ENCODE peak calls at places on chromosomes 2 and 18, in seven cellular contexts. One of them, this sample, is unnamed.

GRCh38 chr2:196482119-196483065 is 157.1 kb upstream of the CCDC150 start:
- DNase-seq in left ventricle myocardium superior: no peak
- DNase-seq in myocyte: peak; percentile 48
- DNase-seq in activated naive CD8-positive, alpha-beta T cell treated with anti-CD3 and anti-CD28 coated beads, Interleukin-2, amount 50 U/mL, for 24 hours: no peak
- DNase-seq in OCI-M1: no peak
- DNase-seq in stimulated activated CD4-positive, alpha-beta T cell treated with anti-CD3 and anti-CD28 coated beads, Interleukin-4, amount 100 ng/mL, for 48 hours: no peak
- DNase-seq in LoVo: no peak
- DNase-seq in this sample: no peak

GRCh38 chr2:143434445-143434844 is 305.2 kb downstream of the ARHGAP15 start:
- DNase-seq in left ventricle myocardium superior: no peak
- DNase-seq in myocyte: no peak
- DNase-seq in activated naive CD8-positive, alpha-beta T cell treated with anti-CD3 and anti-CD28 coated beads, Interleukin-2, amount 50 U/mL, for 24 hours: no peak
- DNase-seq in OCI-M1: no peak
- DNase-seq in stimulated activated CD4-positive, alpha-beta T cell treated with anti-CD3 and anti-CD28 coated beads, Interleukin-4, amount 100 ng/mL, for 48 hours: no peak
- DNase-seq in LoVo: no peak
- DNase-seq in this sample: no peak

GRCh38 chr2:222978850-222979249 is 73.1 kb upstream of the KCNE4 start:
- DNase-seq in left ventricle myocardium superior: no peak
- DNase-seq in myocyte: peak; percentile 42
- DNase-seq in activated naive CD8-positive, alpha-beta T cell treated with anti-CD3 and anti-CD28 coated beads, Interleukin-2, amount 50 U/mL, for 24 hours: no peak
- DNase-seq in OCI-M1: no peak
- DNase-seq in stimulated activated CD4-positive, alpha-beta T cell treated with anti-CD3 and anti-CD28 coated beads, Interleukin-4, amount 100 ng/mL, for 48 hours: no peak
- DNase-seq in LoVo: no peak
- DNase-seq in this sample: no peak

GRCh38 chr2:120436460-120436739 is 90.5 kb downstream of the INHBB start:
- DNase-seq in left ventricle myocardium superior: peak; percentile 60
- DNase-seq in myocyte: peak; percentile 65
- DNase-seq in activated naive CD8-positive, alpha-beta T cell treated with anti-CD3 and anti-CD28 coated beads, Interleukin-2, amount 50 U/mL, for 24 hours: no peak
- DNase-seq in OCI-M1: no peak
- DNase-seq in stimulated activated CD4-positive, alpha-beta T cell treated with anti-CD3 and anti-CD28 coated beads, Interleukin-4, amount 100 ng/mL, for 48 hours: no peak
- DNase-seq in LoVo: no peak
- DNase-seq in this sample: no peak

GRCh38 chr2:96157649-96158553 is 12.7 kb upstream of the DUSP2 start:
- DNase-seq in left ventricle myocardium superior: peak; percentile 25
- DNase-seq in myocyte: no peak
- DNase-seq in activated naive CD8-positive, alpha-beta T cell treated with anti-CD3 and anti-CD28 coated beads, Interleukin-2, amount 50 U/mL, for 24 hours: peak; percentile 96
- DNase-seq in OCI-M1: no peak
- DNase-seq in stimulated activated CD4-positive, alpha-beta T cell treated with anti-CD3 and anti-CD28 coated beads, Interleukin-4, amount 100 ng/mL, for 48 hours: peak; percentile 96
- DNase-seq in LoVo: no peak
- DNase-seq in this sample: no peak

GRCh38 chr18:23626451-23627279 is 36.0 kb downstream of the ANKRD29 start:
- DNase-seq in left ventricle myocardium superior: no peak
- DNase-seq in myocyte: peak; percentile 65
- DNase-seq in activated naive CD8-positive, alpha-beta T cell treated with anti-CD3 and anti-CD28 coated beads, Interleukin-2, amount 50 U/mL, for 24 hours: no peak
- DNase-seq in OCI-M1: peak; percentile 53
- DNase-seq in stimulated activated CD4-positive, alpha-beta T cell treated with anti-CD3 and anti-CD28 coated beads, Interleukin-4, amount 100 ng/mL, for 48 hours: no peak
- DNase-seq in LoVo: peak; percentile 13
- DNase-seq in this sample: no peak

GRCh38 chr2:183592271-183592670 is 468.0 kb downstream of the NUP35 start:
- DNase-seq in left ventricle myocardium superior: no peak
- DNase-seq in myocyte: no peak
- DNase-seq in activated naive CD8-positive, alpha-beta T cell treated with anti-CD3 and anti-CD28 coated beads, Interleukin-2, amount 50 U/mL, for 24 hours: no peak
- DNase-seq in OCI-M1: no peak
- DNase-seq in stimulated activated CD4-positive, alpha-beta T cell treated with anti-CD3 and anti-CD28 coated beads, Interleukin-4, amount 100 ng/mL, for 48 hours: no peak
- DNase-seq in LoVo: no peak
- DNase-seq in this sample: no peak

GRCh38 chr2:199861116-199861774 is 10.3 kb upstream of the FTCDNL1 start:
- DNase-seq in left ventricle myocardium superior: no peak
- DNase-seq in myocyte: peak; percentile 42
- DNase-seq in activated naive CD8-positive, alpha-beta T cell treated with anti-CD3 and anti-CD28 coated beads, Interleukin-2, amount 50 U/mL, for 24 hours: no peak
- DNase-seq in OCI-M1: peak; percentile 62
- DNase-seq in stimulated activated CD4-positive, alpha-beta T cell treated with anti-CD3 and anti-CD28 coated beads, Interleukin-4, amount 100 ng/mL, for 48 hours: no peak
- DNase-seq in LoVo: peak; percentile 34
- DNase-seq in this sample: no peak

GRCh38 chr2:240935101-240935876 is 29.2 kb downstream of the CROCC2 start:
- DNase-seq in left ventricle myocardium superior: no peak
- DNase-seq in myocyte: no peak
- DNase-seq in activated naive CD8-positive, alpha-beta T cell treated with anti-CD3 and anti-CD28 coated beads, Interleukin-2, amount 50 U/mL, for 24 hours: no peak
- DNase-seq in OCI-M1: no peak
- DNase-seq in stimulated activated CD4-positive, alpha-beta T cell treated with anti-CD3 and anti-CD28 coated beads, Interleukin-4, amount 100 ng/mL, for 48 hours: no peak
- DNase-seq in LoVo: no peak
- DNase-seq in this sample: peak; percentile 4

GRCh38 chr2:137838255-137839092 is 125.8 kb upstream of the HNMT start:
- DNase-seq in left ventricle myocardium superior: no peak
- DNase-seq in myocyte: peak; percentile 58
- DNase-seq in activated naive CD8-positive, alpha-beta T cell treated with anti-CD3 and anti-CD28 coated beads, Interleukin-2, amount 50 U/mL, for 24 hours: no peak
- DNase-seq in OCI-M1: peak; percentile 68
- DNase-seq in stimulated activated CD4-positive, alpha-beta T cell treated with anti-CD3 and anti-CD28 coated beads, Interleukin-4, amount 100 ng/mL, for 48 hours: no peak
- DNase-seq in LoVo: peak; percentile 37
- DNase-seq in this sample: no peak

GRCh38 chr18:32714571-32715148 is 58.2 kb downstream of the KLHL14 start:
- DNase-seq in left ventricle myocardium superior: no peak
- DNase-seq in myocyte: peak; percentile 78
- DNase-seq in activated naive CD8-positive, alpha-beta T cell treated with anti-CD3 and anti-CD28 coated beads, Interleukin-2, amount 50 U/mL, for 24 hours: peak; percentile 25
- DNase-seq in OCI-M1: peak; percentile 78
- DNase-seq in stimulated activated CD4-positive, alpha-beta T cell treated with anti-CD3 and anti-CD28 coated beads, Interleukin-4, amount 100 ng/mL, for 48 hours: no peak
- DNase-seq in LoVo: peak; percentile 62
- DNase-seq in this sample: peak; percentile 59

GRCh38 chr2:85999131-85999831 is 106.4 kb downstream of the POLR1A start:
- DNase-seq in left ventricle myocardium superior: no peak
- DNase-seq in myocyte: no peak
- DNase-seq in activated naive CD8-positive, alpha-beta T cell treated with anti-CD3 and anti-CD28 coated beads, Interleukin-2, amount 50 U/mL, for 24 hours: peak; percentile 38
- DNase-seq in OCI-M1: peak; percentile 54
- DNase-seq in stimulated activated CD4-positive, alpha-beta T cell treated with anti-CD3 and anti-CD28 coated beads, Interleukin-4, amount 100 ng/mL, for 48 hours: no peak
- DNase-seq in LoVo: no peak
- DNase-seq in this sample: no peak

GRCh38 chr18:9017170-9017899 is 85.2 kb upstream of the NDUFV2 start:
- DNase-seq in left ventricle myocardium superior: peak; percentile 84
- DNase-seq in myocyte: peak; percentile 95
- DNase-seq in activated naive CD8-positive, alpha-beta T cell treated with anti-CD3 and anti-CD28 coated beads, Interleukin-2, amount 50 U/mL, for 24 hours: peak; percentile 82
- DNase-seq in OCI-M1: peak; percentile 94
- DNase-seq in stimulated activated CD4-positive, alpha-beta T cell treated with anti-CD3 and anti-CD28 coated beads, Interleukin-4, amount 100 ng/mL, for 48 hours: peak; percentile 71
- DNase-seq in LoVo: peak; percentile 84
- DNase-seq in this sample: peak; percentile 47

GRCh38 chr18:70235478-70235877 is 30.0 kb upstream of the RTTN start:
- DNase-seq in left ventricle myocardium superior: no peak
- DNase-seq in myocyte: no peak
- DNase-seq in activated naive CD8-positive, alpha-beta T cell treated with anti-CD3 and anti-CD28 coated beads, Interleukin-2, amount 50 U/mL, for 24 hours: no peak
- DNase-seq in OCI-M1: no peak
- DNase-seq in stimulated activated CD4-positive, alpha-beta T cell treated with anti-CD3 and anti-CD28 coated beads, Interleukin-4, amount 100 ng/mL, for 48 hours: no peak
- DNase-seq in LoVo: no peak
- DNase-seq in this sample: no peak

GRCh38 chr2:234135750-234136221 is 85.3 kb downstream of the SPP2 start:
- DNase-seq in left ventricle myocardium superior: peak; percentile 45
- DNase-seq in myocyte: peak; percentile 87
- DNase-seq in activated naive CD8-positive, alpha-beta T cell treated with anti-CD3 and anti-CD28 coated beads, Interleukin-2, amount 50 U/mL, for 24 hours: peak; percentile 55
- DNase-seq in OCI-M1: peak; percentile 27
- DNase-seq in stimulated activated CD4-positive, alpha-beta T cell treated with anti-CD3 and anti-CD28 coated beads, Interleukin-4, amount 100 ng/mL, for 48 hours: peak; percentile 16
- DNase-seq in LoVo: peak; percentile 87
- DNase-seq in this sample: peak; percentile 56

GRCh38 chr2:70988726-70989648 is 5.7 kb downstream of the TEX261 start:
- DNase-seq in left ventricle myocardium superior: no peak
- DNase-seq in myocyte: no peak
- DNase-seq in activated naive CD8-positive, alpha-beta T cell treated with anti-CD3 and anti-CD28 coated beads, Interleukin-2, amount 50 U/mL, for 24 hours: no peak
- DNase-seq in OCI-M1: no peak
- DNase-seq in stimulated activated CD4-positive, alpha-beta T cell treated with anti-CD3 and anti-CD28 coated beads, Interleukin-4, amount 100 ng/mL, for 48 hours: no peak
- DNase-seq in LoVo: no peak
- DNase-seq in this sample: no peak

GRCh38 chr2:174023591-174024523 is 58.7 kb upstream of the SP3 start:
- DNase-seq in left ventricle myocardium superior: peak; percentile 56
- DNase-seq in myocyte: peak; percentile 34
- DNase-seq in activated naive CD8-positive, alpha-beta T cell treated with anti-CD3 and anti-CD28 coated beads, Interleukin-2, amount 50 U/mL, for 24 hours: peak; percentile 39
- DNase-seq in OCI-M1: no peak
- DNase-seq in stimulated activated CD4-positive, alpha-beta T cell treated with anti-CD3 and anti-CD28 coated beads, Interleukin-4, amount 100 ng/mL, for 48 hours: no peak
- DNase-seq in LoVo: no peak
- DNase-seq in this sample: no peak

GRCh38 chr2:156437272-156437671 is 1.1 kb downstream of the GPD2 start:
- DNase-seq in left ventricle myocardium superior: peak; percentile 34
- DNase-seq in myocyte: peak; percentile 31
- DNase-seq in activated naive CD8-positive, alpha-beta T cell treated with anti-CD3 and anti-CD28 coated beads, Interleukin-2, amount 50 U/mL, for 24 hours: no peak
- DNase-seq in OCI-M1: peak; percentile 65
- DNase-seq in stimulated activated CD4-positive, alpha-beta T cell treated with anti-CD3 and anti-CD28 coated beads, Interleukin-4, amount 100 ng/mL, for 48 hours: no peak
- DNase-seq in LoVo: no peak
- DNase-seq in this sample: peak; percentile 16

GRCh38 chr18:13437801-13438506 is 219.4 kb downstream of the LDLRAD4 start:
- DNase-seq in left ventricle myocardium superior: no peak
- DNase-seq in myocyte: no peak
- DNase-seq in activated naive CD8-positive, alpha-beta T cell treated with anti-CD3 and anti-CD28 coated beads, Interleukin-2, amount 50 U/mL, for 24 hours: peak; percentile 53
- DNase-seq in OCI-M1: no peak
- DNase-seq in stimulated activated CD4-positive, alpha-beta T cell treated with anti-CD3 and anti-CD28 coated beads, Interleukin-4, amount 100 ng/mL, for 48 hours: peak; percentile 34
- DNase-seq in LoVo: no peak
- DNase-seq in this sample: no peak

GRCh38 chr2:175342085-175342484 is 160.6 kb upstream of the ATP5MC3 start:
- DNase-seq in left ventricle myocardium superior: no peak
- DNase-seq in myocyte: no peak
- DNase-seq in activated naive CD8-positive, alpha-beta T cell treated with anti-CD3 and anti-CD28 coated beads, Interleukin-2, amount 50 U/mL, for 24 hours: no peak
- DNase-seq in OCI-M1: peak; percentile 6
- DNase-seq in stimulated activated CD4-positive, alpha-beta T cell treated with anti-CD3 and anti-CD28 coated beads, Interleukin-4, amount 100 ng/mL, for 48 hours: no peak
- DNase-seq in LoVo: no peak
- DNase-seq in this sample: no peak

GRCh38 chr2:100066246-100066645 is 76.1 kb downstream of the AFF3 start:
- DNase-seq in left ventricle myocardium superior: no peak
- DNase-seq in myocyte: no peak
- DNase-seq in activated naive CD8-positive, alpha-beta T cell treated with anti-CD3 and anti-CD28 coated beads, Interleukin-2, amount 50 U/mL, for 24 hours: no peak
- DNase-seq in OCI-M1: no peak
- DNase-seq in stimulated activated CD4-positive, alpha-beta T cell treated with anti-CD3 and anti-CD28 coated beads, Interleukin-4, amount 100 ng/mL, for 48 hours: no peak
- DNase-seq in LoVo: no peak
- DNase-seq in this sample: peak; percentile 25

GRCh38 chr18:44828080-44828479 is 147.4 kb downstream of the SETBP1 start:
- DNase-seq in left ventricle myocardium superior: no peak
- DNase-seq in myocyte: no peak
- DNase-seq in activated naive CD8-positive, alpha-beta T cell treated with anti-CD3 and anti-CD28 coated beads, Interleukin-2, amount 50 U/mL, for 24 hours: no peak
- DNase-seq in OCI-M1: no peak
- DNase-seq in stimulated activated CD4-positive, alpha-beta T cell treated with anti-CD3 and anti-CD28 coated beads, Interleukin-4, amount 100 ng/mL, for 48 hours: no peak
- DNase-seq in LoVo: no peak
- DNase-seq in this sample: no peak

GRCh38 chr2:85920810-85921545 is 32.2 kb upstream of the ST3GAL5 start:
- DNase-seq in left ventricle myocardium superior: peak; percentile 57
- DNase-seq in myocyte: peak; percentile 57
- DNase-seq in activated naive CD8-positive, alpha-beta T cell treated with anti-CD3 and anti-CD28 coated beads, Interleukin-2, amount 50 U/mL, for 24 hours: no peak
- DNase-seq in OCI-M1: no peak
- DNase-seq in stimulated activated CD4-positive, alpha-beta T cell treated with anti-CD3 and anti-CD28 coated beads, Interleukin-4, amount 100 ng/mL, for 48 hours: no peak
- DNase-seq in LoVo: no peak
- DNase-seq in this sample: no peak

GRCh38 chr18:53509886-53510285 is 714.6 kb downstream of the MBD2 start:
- DNase-seq in left ventricle myocardium superior: no peak
- DNase-seq in myocyte: no peak
- DNase-seq in activated naive CD8-positive, alpha-beta T cell treated with anti-CD3 and anti-CD28 coated beads, Interleukin-2, amount 50 U/mL, for 24 hours: no peak
- DNase-seq in OCI-M1: no peak
- DNase-seq in stimulated activated CD4-positive, alpha-beta T cell treated with anti-CD3 and anti-CD28 coated beads, Interleukin-4, amount 100 ng/mL, for 48 hours: no peak
- DNase-seq in LoVo: no peak
- DNase-seq in this sample: no peak

GRCh38 chr2:170739507-170740046 is 24.4 kb downstream of the SP5 start:
- DNase-seq in left ventricle myocardium superior: no peak
- DNase-seq in myocyte: no peak
- DNase-seq in activated naive CD8-positive, alpha-beta T cell treated with anti-CD3 and anti-CD28 coated beads, Interleukin-2, amount 50 U/mL, for 24 hours: no peak
- DNase-seq in OCI-M1: peak; percentile 20
- DNase-seq in stimulated activated CD4-positive, alpha-beta T cell treated with anti-CD3 and anti-CD28 coated beads, Interleukin-4, amount 100 ng/mL, for 48 hours: no peak
- DNase-seq in LoVo: no peak
- DNase-seq in this sample: no peak

GRCh38 chr2:238476258-238476657 is 49.5 kb downstream of the ASB1 start:
- DNase-seq in left ventricle myocardium superior: no peak
- DNase-seq in myocyte: no peak
- DNase-seq in activated naive CD8-positive, alpha-beta T cell treated with anti-CD3 and anti-CD28 coated beads, Interleukin-2, amount 50 U/mL, for 24 hours: no peak
- DNase-seq in OCI-M1: no peak
- DNase-seq in stimulated activated CD4-positive, alpha-beta T cell treated with anti-CD3 and anti-CD28 coated beads, Interleukin-4, amount 100 ng/mL, for 48 hours: no peak
- DNase-seq in LoVo: no peak
- DNase-seq in this sample: no peak

GRCh38 chr18:61697306-61697909 is 195.4 kb downstream of the RNF152 start:
- DNase-seq in left ventricle myocardium superior: no peak
- DNase-seq in myocyte: no peak
- DNase-seq in activated naive CD8-positive, alpha-beta T cell treated with anti-CD3 and anti-CD28 coated beads, Interleukin-2, amount 50 U/mL, for 24 hours: no peak
- DNase-seq in OCI-M1: no peak
- DNase-seq in stimulated activated CD4-positive, alpha-beta T cell treated with anti-CD3 and anti-CD28 coated beads, Interleukin-4, amount 100 ng/mL, for 48 hours: no peak
- DNase-seq in LoVo: no peak
- DNase-seq in this sample: no peak

GRCh38 chr2:240436626-240437180 is 1.2 kb downstream of the GPC1 start:
- DNase-seq in left ventricle myocardium superior: peak; percentile 58
- DNase-seq in myocyte: peak; percentile 56
- DNase-seq in activated naive CD8-positive, alpha-beta T cell treated with anti-CD3 and anti-CD28 coated beads, Interleukin-2, amount 50 U/mL, for 24 hours: no peak
- DNase-seq in OCI-M1: no peak
- DNase-seq in stimulated activated CD4-positive, alpha-beta T cell treated with anti-CD3 and anti-CD28 coated beads, Interleukin-4, amount 100 ng/mL, for 48 hours: no peak
- DNase-seq in LoVo: no peak
- DNase-seq in this sample: no peak

GRCh38 chr18:11955299-11956029 is 25.8 kb upstream of the IMPA2 start:
- DNase-seq in left ventricle myocardium superior: peak; percentile 44
- DNase-seq in myocyte: peak; percentile 85
- DNase-seq in activated naive CD8-positive, alpha-beta T cell treated with anti-CD3 and anti-CD28 coated beads, Interleukin-2, amount 50 U/mL, for 24 hours: no peak
- DNase-seq in OCI-M1: peak; percentile 62
- DNase-seq in stimulated activated CD4-positive, alpha-beta T cell treated with anti-CD3 and anti-CD28 coated beads, Interleukin-4, amount 100 ng/mL, for 48 hours: no peak
- DNase-seq in LoVo: no peak
- DNase-seq in this sample: peak; percentile 34

GRCh38 chr18:7789853-7790552 is 222.9 kb downstream of the PTPRM start:
- DNase-seq in left ventricle myocardium superior: no peak
- DNase-seq in myocyte: peak; percentile 53
- DNase-seq in activated naive CD8-positive, alpha-beta T cell treated with anti-CD3 and anti-CD28 coated beads, Interleukin-2, amount 50 U/mL, for 24 hours: no peak
- DNase-seq in OCI-M1: peak; percentile 27
- DNase-seq in stimulated activated CD4-positive, alpha-beta T cell treated with anti-CD3 and anti-CD28 coated beads, Interleukin-4, amount 100 ng/mL, for 48 hours: no peak
- DNase-seq in LoVo: peak; percentile 2
- DNase-seq in this sample: peak; percentile 21

GRCh38 chr2:170339324-170339723 is 161.4 kb downstream of the MYO3B start:
- DNase-seq in left ventricle myocardium superior: no peak
- DNase-seq in myocyte: no peak
- DNase-seq in activated naive CD8-positive, alpha-beta T cell treated with anti-CD3 and anti-CD28 coated beads, Interleukin-2, amount 50 U/mL, for 24 hours: no peak
- DNase-seq in OCI-M1: no peak
- DNase-seq in stimulated activated CD4-positive, alpha-beta T cell treated with anti-CD3 and anti-CD28 coated beads, Interleukin-4, amount 100 ng/mL, for 48 hours: no peak
- DNase-seq in LoVo: no peak
- DNase-seq in this sample: no peak

GRCh38 chr2:128493880-128494279 is 175.2 kb upstream of the HS6ST1 start:
- DNase-seq in left ventricle myocardium superior: no peak
- DNase-seq in myocyte: no peak
- DNase-seq in activated naive CD8-positive, alpha-beta T cell treated with anti-CD3 and anti-CD28 coated beads, Interleukin-2, amount 50 U/mL, for 24 hours: no peak
- DNase-seq in OCI-M1: no peak
- DNase-seq in stimulated activated CD4-positive, alpha-beta T cell treated with anti-CD3 and anti-CD28 coated beads, Interleukin-4, amount 100 ng/mL, for 48 hours: no peak
- DNase-seq in LoVo: no peak
- DNase-seq in this sample: no peak

GRCh38 chr18:75456277-75456676 is 28.8 kb upstream of the SMIM21 start:
- DNase-seq in left ventricle myocardium superior: no peak
- DNase-seq in myocyte: no peak
- DNase-seq in activated naive CD8-positive, alpha-beta T cell treated with anti-CD3 and anti-CD28 coated beads, Interleukin-2, amount 50 U/mL, for 24 hours: peak; percentile 10
- DNase-seq in OCI-M1: no peak
- DNase-seq in stimulated activated CD4-positive, alpha-beta T cell treated with anti-CD3 and anti-CD28 coated beads, Interleukin-4, amount 100 ng/mL, for 48 hours: no peak
- DNase-seq in LoVo: no peak
- DNase-seq in this sample: no peak

GRCh38 chr18:44654555-44654954 is 26.1 kb upstream of the SETBP1 start:
- DNase-seq in left ventricle myocardium superior: no peak
- DNase-seq in myocyte: peak; percentile 41
- DNase-seq in activated naive CD8-positive, alpha-beta T cell treated with anti-CD3 and anti-CD28 coated beads, Interleukin-2, amount 50 U/mL, for 24 hours: no peak
- DNase-seq in OCI-M1: no peak
- DNase-seq in stimulated activated CD4-positive, alpha-beta T cell treated with anti-CD3 and anti-CD28 coated beads, Interleukin-4, amount 100 ng/mL, for 48 hours: no peak
- DNase-seq in LoVo: no peak
- DNase-seq in this sample: no peak

GRCh38 chr2:46489430-46489829 is 10.1 kb downstream of the TMEM247 start:
- DNase-seq in left ventricle myocardium superior: no peak
- DNase-seq in myocyte: no peak
- DNase-seq in activated naive CD8-positive, alpha-beta T cell treated with anti-CD3 and anti-CD28 coated beads, Interleukin-2, amount 50 U/mL, for 24 hours: no peak
- DNase-seq in OCI-M1: no peak
- DNase-seq in stimulated activated CD4-positive, alpha-beta T cell treated with anti-CD3 and anti-CD28 coated beads, Interleukin-4, amount 100 ng/mL, for 48 hours: no peak
- DNase-seq in LoVo: no peak
- DNase-seq in this sample: no peak

GRCh38 chr2:152505495-152505906 is 170.5 kb downstream of the FMNL2 start:
- DNase-seq in left ventricle myocardium superior: peak; percentile 55
- DNase-seq in myocyte: peak; percentile 78
- DNase-seq in activated naive CD8-positive, alpha-beta T cell treated with anti-CD3 and anti-CD28 coated beads, Interleukin-2, amount 50 U/mL, for 24 hours: no peak
- DNase-seq in OCI-M1: peak; percentile 89
- DNase-seq in stimulated activated CD4-positive, alpha-beta T cell treated with anti-CD3 and anti-CD28 coated beads, Interleukin-4, amount 100 ng/mL, for 48 hours: no peak
- DNase-seq in LoVo: no peak
- DNase-seq in this sample: peak; percentile 24

GRCh38 chr18:62017618-62018017 is 124.8 kb upstream of the RNF152 start:
- DNase-seq in left ventricle myocardium superior: no peak
- DNase-seq in myocyte: no peak
- DNase-seq in activated naive CD8-positive, alpha-beta T cell treated with anti-CD3 and anti-CD28 coated beads, Interleukin-2, amount 50 U/mL, for 24 hours: no peak
- DNase-seq in OCI-M1: peak; percentile 26
- DNase-seq in stimulated activated CD4-positive, alpha-beta T cell treated with anti-CD3 and anti-CD28 coated beads, Interleukin-4, amount 100 ng/mL, for 48 hours: no peak
- DNase-seq in LoVo: no peak
- DNase-seq in this sample: no peak

This sample was measured in body of pancreas.